ENCODE peak calls at places on chromosome 5, in eight cellular contexts. P, G, B, M, L, Z, A and T are unnamed samples.

GRCh38 chr5:7392401-7393024 is 3.4 kb upstream of the ADCY2 start:
- DNase-seq in P (peak), G (peak), B (peak), M (no peak), L (peak), Z (no peak), A (no peak), T (peak)

GRCh38 chr5:40355181-40355580 is 324.5 kb upstream of the PTGER4 start:
- DNase-seq in P (no peak), G (no peak), B (no peak), M (no peak), L (no peak), Z (no peak), A (no peak), T (no peak)

GRCh38 chr5:11384441-11385250 is 519.6 kb downstream of the CTNND2 start:
- DNase-seq in P (no peak), G (no peak), B (peak), M (peak), L (peak), Z (no peak), A (no peak), T (peak)

GRCh38 chr5:91136271-91136670 is 246.8 kb downstream of the ARRDC3 start:
- DNase-seq in P (no peak), G (no peak), B (no peak), M (no peak), L (no peak), Z (no peak), A (no peak), T (peak)

GRCh38 chr5:150544606-150545219 is 36.8 kb downstream of the NDST1 start:
- DNase-seq in P (peak), G (peak), B (peak), M (peak), L (peak), Z (peak), A (peak), T (peak)

GRCh38 chr5:53211799-53212198 is 102.2 kb upstream of the MOCS2 start:
- DNase-seq in P (peak), G (peak), B (peak), M (no peak), L (no peak), Z (no peak), A (no peak), T (no peak)

GRCh38 chr5:112492291-112492690 is 73.2 kb upstream of the EPB41L4A start:
- DNase-seq in P (peak), G (peak), B (peak), M (no peak), L (peak), Z (no peak), A (peak), T (peak)

GRCh38 chr5:98314262-98314661 is 459.2 kb upstream of the RGMB start:
- DNase-seq in P (peak), G (no peak), B (peak), M (no peak), L (no peak), Z (no peak), A (no peak), T (peak)

GRCh38 chr5:151222769-151223446 is 984 bp downstream of the CCDC69 start:
- DNase-seq in P (peak), G (peak), B (no peak), M (peak), L (peak), Z (peak), A (peak), T (no peak)

GRCh38 chr5:52334367-52334766 is 453.3 kb upstream of the ITGA1 start:
- DNase-seq in P (no peak), G (no peak), B (no peak), M (no peak), L (no peak), Z (no peak), A (no peak), T (no peak)